ENCODE peak calls at places on chromosomes 6 and 20, in nine cellular contexts. C is pancreas; P is psoas muscle; T is CD8-positive, alpha-beta memory T cell; X is GM23338; R is transverse colon; E is right atrium auricular region; D is CD8-positive, alpha-beta T cell; V is breast epithelium. Q is an unnamed sample. For H3K27me3 and H3K36me3, the result is how much of the 10 kb centered on the place peaks cover.

GRCh38 chr6:51842066-51842465 is 245.3 kb downstream of the PKHD1 start:
- DNase-seq in V (no peak), R (no peak), X (no peak), D (no peak), P (no peak), C (no peak), T (no peak), E (no peak), Q (no peak)

GRCh38 chr6:89339565-89339964 is 13.0 kb downstream of the UBE2J1 start:
- DNase-seq in V (no peak), X (no peak), C (no peak), P (no peak), T (no peak), D (no peak), R (no peak), E (no peak), Q (no peak)

GRCh38 chr6:68468244-68468884 is 166.7 kb upstream of the ADGRB3 start:
- DNase-seq in V (no peak), R (no peak), E (no peak), D (no peak), C (no peak), T (no peak), X (peak), P (no peak), Q (no peak)

GRCh38 chr6:110520188-110520956 is 44.0 kb upstream of the SLC22A16 start:
- DNase-seq in D (no peak), C (no peak), X (no peak), R (no peak), V (no peak), T (no peak), P (no peak), E (no peak), Q (no peak)

GRCh38 chr6:32057966-32058365 is 19.8 kb downstream of the CYP21A2 start:
- DNase-seq in P (no peak), T (no peak), X (no peak), V (no peak), C (no peak), E (no peak), R (no peak), D (no peak), Q (no peak)

GRCh38 chr20:19781235-19781634 is 23.2 kb downstream of the RIN2 start:
- DNase-seq in R (no peak), V (no peak), C (no peak), D (no peak), X (no peak), E (no peak), P (no peak), T (no peak), Q (no peak)

GRCh38 chr20:58559368-58559729 is 44.1 kb upstream of the APCDD1L start:
- DNase-seq in D (no peak), E (no peak), P (no peak), V (no peak), R (no peak), T (no peak), X (no peak), C (no peak), Q (no peak)

GRCh38 chr6:35624341-35625070 is 64.2 kb downstream of the FKBP5 start:
- DNase-seq in C (no peak), R (no peak), T (peak), E (no peak), X (peak), D (no peak), V (no peak), P (no peak), Q (no peak)

GRCh38 chr6:102995491-102995890 is 1602.0 kb downstream of the GRIK2 start:
- DNase-seq in C (no peak), E (no peak), R (no peak), T (no peak), V (no peak), X (no peak), D (no peak), P (no peak), Q (no peak)

GRCh38 chr6:41638002-41638800 is at the start of gene MDFI:
- DNase-seq in C (no peak), V (no peak), T (no peak), D (no peak), P (no peak), X (peak), E (no peak), R (no peak), Q (no peak)

GRCh38 chr6:100035873-100036653 is 42.0 kb upstream of the MCHR2 start:
- DNase-seq in R (no peak), C (no peak), V (no peak), E (no peak), P (no peak), T (no peak), X (no peak), D (no peak), Q (no peak)

GRCh38 chr20:34680586-34680985 is 3.7 kb upstream of the PIGU start:
- DNase-seq in C (no peak), D (no peak), P (no peak), R (no peak), X (no peak), E (no peak), T (no peak), V (no peak), Q (no peak)

GRCh38 chr20:45407067-45407745 is 883 bp upstream of the DBNDD2 start:
- DNase-seq in P (peak), R (peak), D (no peak), T (peak), X (peak), C (no peak), V (no peak), E (peak), Q (no peak)

GRCh38 chr6:48835421-48835958 is 627.6 kb downstream of the MMUT start:
- DNase-seq in R (no peak), V (no peak), E (no peak), T (no peak), X (no peak), P (no peak), C (no peak), D (no peak), Q (no peak)

GRCh38 chr6:25519856-25520255 is 132.2 kb upstream of the SCGN start:
- DNase-seq in R (no peak), V (no peak), X (no peak), P (no peak), T (no peak), D (no peak), C (no peak), E (no peak), Q (no peak)

GRCh38 chr6:149921361-149921760 is 1.6 kb downstream of the RAET1G start:
- DNase-seq in T (no peak), D (no peak), E (peak), V (no peak), R (no peak), P (no peak), X (no peak), C (no peak), Q (no peak)

GRCh38 chr6:16956371-16956770 is 145.5 kb upstream of the STMND1 start:
- DNase-seq in R (no peak), C (no peak), T (no peak), V (no peak), P (no peak), D (no peak), X (no peak), E (no peak), Q (no peak)

GRCh38 chr20:1469925-1470571 is 3.4 kb upstream of the NSFL1C start:
- DNase-seq in R (peak), V (peak), E (peak), D (no peak), T (no peak), P (peak), X (peak), C (peak), Q (no peak)

GRCh38 chr20:46558511-46558959 is 8.1 kb upstream of the OCSTAMP start:
- DNase-seq in E (peak), C (no peak), P (peak), D (no peak), V (no peak), T (no peak), X (no peak), R (no peak), Q (no peak)

GRCh38 chr6:170206317-170206621 is 84.6 kb downstream of the DLL1 start:
- DNase-seq in D (peak), P (no peak), R (no peak), X (no peak), E (peak), C (peak), V (no peak), T (no peak), Q (no peak)

GRCh38 chr20:59402697-59403096 is 102.3 kb downstream of the EDN3 start:
- DNase-seq in C (peak), T (peak), P (no peak), X (no peak), R (no peak), D (no peak), V (no peak), E (no peak), Q (no peak)

GRCh38 chr6:94254689-94255088 is 835.3 kb upstream of the EPHA7 start:
- DNase-seq in T (no peak), R (no peak), X (peak), E (no peak), D (no peak), C (no peak), V (no peak), P (no peak), Q (no peak)

GRCh38 chr6:81382852-81383251 is 369.6 kb downstream of the TENT5A start:
- DNase-seq in C (no peak), E (no peak), R (no peak), V (no peak), X (no peak), T (no peak), P (no peak), D (no peak), Q (no peak)

GRCh38 chr6:144718431-144718830 is 433.3 kb downstream of the UTRN start:
- DNase-seq in E (no peak), V (no peak), R (no peak), X (no peak), P (no peak), D (no peak), C (no peak), T (no peak), Q (no peak)

GRCh38 chr6:167499161-167499660 is 174.3 kb downstream of the TTLL2 start:
- DNase-seq in T (no peak), X (no peak), C (no peak), E (no peak), R (peak), V (no peak), P (no peak), D (no peak), Q (no peak)

GRCh38 chr6:111173341-111173740 is 86.0 kb downstream of the SLC16A10 start:
- DNase-seq in T (no peak), P (no peak), X (peak), V (no peak), R (no peak), C (no peak), D (no peak), E (no peak), Q (no peak)

GRCh38 chr20:55953201-55953600 is 52.1 kb downstream of the CBLN4 start:
- DNase-seq in P (no peak), V (no peak), E (no peak), X (no peak), R (no peak), D (no peak), C (no peak), T (no peak), Q (no peak)

GRCh38 chr6:80234411-80234810 is 127.9 kb downstream of the BCKDHB start:
- DNase-seq in R (no peak), V (no peak), T (no peak), C (no peak), X (no peak), E (no peak), D (no peak), P (no peak), Q (no peak)

GRCh38 chr6:113924199-113924791 is 46.7 kb downstream of the HDAC2 start:
- DNase-seq in P (no peak), T (no peak), V (no peak), X (no peak), C (no peak), E (no peak), D (no peak), R (no peak), Q (no peak)

GRCh38 chr6:170282512-170283158 is 8.2 kb downstream of the DLL1 start:
- DNase-seq in X (no peak), E (no peak), R (no peak), P (no peak), C (no peak), D (no peak), V (no peak), T (no peak), Q (no peak)

GRCh38 chr6:20367716-20368485 is 33.8 kb upstream of the E2F3 start:
- DNase-seq in C (no peak), R (no peak), D (no peak), X (no peak), E (no peak), P (no peak), V (no peak), T (no peak), Q (no peak)

GRCh38 chr6:86016567-86016966 is 373.9 kb upstream of the SYNCRIP start:
- DNase-seq in X (no peak), D (no peak), V (no peak), P (no peak), T (no peak), E (no peak), C (no peak), R (no peak), Q (no peak)

GRCh38 chr20:57652865-57653545 is 32.8 kb upstream of the ZBP1 start:
- DNase-seq in X (no peak), R (no peak), C (no peak), D (no peak), T (no peak), P (no peak), E (peak), V (peak), Q (no peak)

GRCh38 chr6:14055541-14055940 is 62.0 kb upstream of the CD83 start:
- DNase-seq in R (no peak), E (no peak), C (no peak), T (no peak), D (no peak), X (peak), V (no peak), P (no peak), Q (no peak)

GRCh38 chr6:45156075-45156474 is 172.1 kb upstream of the RUNX2 start:
- DNase-seq in P (no peak), E (no peak), T (peak), D (no peak), X (no peak), C (no peak), R (no peak), V (no peak), Q (no peak)

GRCh38 chr6:38975621-38976049 is 72.9 kb upstream of the GLP1R start:
- DNase-seq in R (no peak), C (no peak), V (no peak), P (no peak), E (no peak), T (no peak), X (no peak), D (no peak), Q (no peak)

GRCh38 chr6:38978139-38978704 is 70.4 kb upstream of the GLP1R start:
- DNase-seq in V (no peak), C (no peak), D (no peak), P (no peak), E (no peak), X (no peak), R (no peak), T (no peak), Q (no peak)

GRCh38 chr6:38977101-38977500 is 71.5 kb upstream of the GLP1R start:
- DNase-seq in E (no peak), D (no peak), V (no peak), R (no peak), C (no peak), X (peak), P (no peak), T (no peak), Q (no peak)

GRCh38 chr6:38973178-38974057 is 75.2 kb upstream of the GLP1R start:
- DNase-seq in T (peak), X (peak), E (no peak), R (no peak), C (peak), V (no peak), D (no peak), P (no peak), Q (no peak)

GRCh38 chr6:38974389-38975133 is 74.0 kb upstream of the GLP1R start:
- DNase-seq in T (no peak), P (no peak), C (no peak), D (no peak), V (no peak), R (no peak), E (no peak), X (no peak), Q (no peak)
- H3K27me3 ChIP-seq in T (under half), P (under half), C (under half), D (under half), V (under half), R (under half), E (under half), X (under half), Q (under half)

GRCh38 chr20:37236462-37236861 is 25.2 kb downstream of the GHRH start:
- DNase-seq in C (no peak), R (no peak), V (no peak), D (no peak), E (peak), T (no peak), P (no peak), X (no peak), Q (no peak)
- H3K36me3 ChIP-seq in C (under half), R (half or more), V (under half), D (half or more), E (half or more), T (half or more), P (under half), X (half or more), Q (half or more)

DNA sequence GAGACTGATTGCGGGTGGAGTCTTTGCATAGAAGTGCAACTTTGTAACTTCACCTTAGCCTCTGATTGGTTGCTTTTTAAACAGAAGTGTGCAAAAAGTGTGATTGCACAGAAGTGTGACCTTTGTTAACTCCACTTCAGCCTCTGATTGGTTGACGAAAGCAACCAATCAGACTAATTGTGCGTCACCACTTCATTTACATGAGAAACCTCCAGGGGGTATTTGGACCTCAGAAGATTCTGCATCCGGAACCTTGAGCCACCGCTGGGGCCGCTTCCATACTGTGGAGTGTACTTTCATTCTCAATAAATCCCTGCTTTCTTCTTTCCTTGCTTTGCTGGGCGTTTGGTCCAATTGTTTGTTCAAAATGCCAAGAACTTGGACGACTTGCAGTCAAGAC is 1.6 kb upstream of the HECA start:
- DNase-seq in X (no peak), D (no peak), P (no peak), T (peak), C (no peak), R (peak), E (no peak), V (no peak), Q (no peak)
- H3K4me3 ChIP-seq in X (no peak), D (no peak), P (no peak), T (no peak), C (no peak), R (no peak), E (no peak), V (no peak), Q (no peak)

GRCh38 chr20:63397155-63397843 is 36.1 kb upstream of the CHRNA4 start:
- DNase-seq in V (no peak), D (no peak), T (no peak), C (no peak), P (no peak), E (no peak), X (no peak), R (no peak), Q (no peak)

GRCh38 chr20:63397946-63398450 is 36.8 kb upstream of the CHRNA4 start:
- DNase-seq in T (no peak), E (no peak), V (no peak), C (no peak), P (no peak), R (no peak), X (no peak), D (no peak), Q (no peak)

GRCh38 chr20:63394635-63395455 is 33.7 kb upstream of the CHRNA4 start:
- DNase-seq in P (no peak), E (no peak), R (no peak), D (no peak), X (no peak), T (no peak), V (no peak), C (no peak), Q (no peak)

GRCh38 chr20:63395723-63396122 is 34.6 kb upstream of the CHRNA4 start:
- DNase-seq in V (no peak), X (no peak), C (no peak), R (no peak), P (no peak), T (no peak), D (no peak), E (no peak), Q (no peak)

GRCh38 chr20:63396300-63396699 is 35.2 kb upstream of the CHRNA4 start:
- DNase-seq in P (no peak), D (no peak), C (no peak), X (no peak), V (no peak), E (no peak), T (no peak), R (no peak), Q (no peak)
- H3K27me3 ChIP-seq in P (under half), D (under half), C (under half), X (under half), V (half or more), E (under half), T (under half), R (under half), Q (under half)

GRCh38 chr6:127154509-127154908 is 36.0 kb downstream of the RSPO3 start:
- DNase-seq in X (peak), R (no peak), P (no peak), T (no peak), E (no peak), C (no peak), D (no peak), V (no peak), Q (no peak)
- H3K36me3 ChIP-seq in X (under half), R (under half), P (under half), T (under half), E (under half), C (under half), D (under half), V (under half), Q (under half)

Q was measured in effector memory CD4-positive, alpha-beta T cell.